ENCODE peak calls at places on chromosomes 12 and 14, in nine cellular contexts. A, R, V, S, H, C, B, O and P are unnamed samples.

GRCh38 chr14:30214456-30215090 is 286.9 kb upstream of the PRKD1 start:
- DNase-seq in A (no peak), R (no peak), V (no peak), S (no peak), H (no peak), C (no peak), B (no peak), O (peak; percentile 14), P (peak; percentile 58)

GRCh38 chr14:45972416-45972815 is 679.2 kb downstream of the RPL10L start:
- DNase-seq in A (no peak), R (no peak), V (no peak), S (no peak), H (no peak), C (no peak), B (no peak), O (no peak), P (no peak)

GRCh38 chr12:94033112-94033511 is 115.3 kb upstream of the PLXNC1 start:
- DNase-seq in A (no peak), R (no peak), V (no peak), S (no peak), H (no peak), C (no peak), B (no peak), O (no peak), P (no peak)

GRCh38 chr12:20220339-20220738 is 148.0 kb upstream of the PDE3A start:
- DNase-seq in A (no peak), R (no peak), V (no peak), S (no peak), H (no peak), C (no peak), B (peak; percentile 22), O (no peak), P (peak; percentile 31)

GRCh38 chr12:42144424-42145196 is at the start of gene GXYLT1:
- DNase-seq in A (peak; percentile 74), R (peak; percentile 85), V (peak; percentile 94), S (peak; percentile 79), H (peak; percentile 79), C (peak; percentile 89), B (peak; percentile 80), O (peak; percentile 79), P (peak; percentile 88)

GRCh38 chr14:74219277-74219676 is 20.0 kb upstream of the VSX2 start:
- DNase-seq in A (no peak), R (no peak), V (no peak), S (no peak), H (no peak), C (no peak), B (no peak), O (no peak), P (no peak)

GRCh38 chr14:65103150-65103760 is 938 bp upstream of the MAX start:
- DNase-seq in A (no peak), R (no peak), V (no peak), S (no peak), H (peak; percentile 4), C (peak; percentile 32), B (no peak), O (peak; percentile 10), P (no peak)

GRCh38 chr12:107493135-107493494 is 192.5 kb upstream of the PWP1 start:
- DNase-seq in A (no peak), R (no peak), V (no peak), S (no peak), H (no peak), C (no peak), B (no peak), O (no peak), P (no peak)

GRCh38 chr12:53575502-53576264 is 50.5 kb downstream of the ATF7 start:
- DNase-seq in A (no peak), R (no peak), V (no peak), S (no peak), H (peak; percentile 16), C (no peak), B (no peak), O (no peak), P (peak; percentile 64)

GRCh38 chr14:39036760-39037159 is 66.3 kb downstream of the SEC23A start:
- DNase-seq in A (no peak), R (no peak), V (no peak), S (no peak), H (no peak), C (no peak), B (no peak), O (no peak), P (no peak)

GRCh38 chr14:53032161-53032803 is 81.4 kb upstream of the FERMT2 start:
- DNase-seq in A (no peak), R (no peak), V (no peak), S (no peak), H (no peak), C (no peak), B (no peak), O (no peak), P (peak; percentile 92)

GRCh38 chr12:48029811-48030650 is 25.8 kb upstream of the COL2A1 start:
- DNase-seq in A (no peak), R (no peak), V (no peak), S (no peak), H (no peak), C (no peak), B (no peak), O (no peak), P (no peak)

GRCh38 chr12:126708492-126708896 is 1558.5 kb upstream of the TMEM132C start:
- DNase-seq in A (no peak), R (no peak), V (no peak), S (no peak), H (peak; percentile 12), C (no peak), B (no peak), O (no peak), P (peak; percentile 72)

GRCh38 chr12:4610481-4610880 is 38.4 kb downstream of the AKAP3 start:
- DNase-seq in A (no peak), R (no peak), V (no peak), S (no peak), H (no peak), C (no peak), B (no peak), O (no peak), P (no peak)

GRCh38 chr12:96635844-96636243 is 146.5 kb downstream of the CFAP54 start:
- DNase-seq in A (no peak), R (no peak), V (no peak), S (no peak), H (no peak), C (no peak), B (no peak), O (no peak), P (no peak)

GRCh38 chr12:49741882-49742620 is 694 bp downstream of the TMBIM6 start:
- DNase-seq in A (peak; percentile 53), R (peak; percentile 75), V (peak; percentile 93), S (peak; percentile 84), H (peak; percentile 92), C (peak; percentile 91), B (peak; percentile 26), O (peak; percentile 74), P (peak; percentile 76)

GRCh38 chr12:69685810-69686209 is 13.3 kb downstream of the BEST3 start:
- DNase-seq in A (no peak), R (no peak), V (no peak), S (no peak), H (peak; percentile 6), C (no peak), B (peak; percentile 24), O (no peak), P (peak; percentile 65)

GRCh38 chr12:56922032-56922431 is 12.2 kb downstream of the SDR9C7 start:
- DNase-seq in A (no peak), R (no peak), V (no peak), S (no peak), H (no peak), C (no peak), B (no peak), O (no peak), P (no peak)

GRCh38 chr14:54564071-54564798 is 2.7 kb upstream of the SAMD4A start:
- DNase-seq in A (no peak), R (no peak), V (no peak), S (no peak), H (no peak), C (no peak), B (no peak), O (peak; percentile 17), P (peak; percentile 27)

GRCh38 chr14:98958048-98959031 is 313.7 kb downstream of the BCL11B start:
- DNase-seq in A (no peak), R (no peak), V (no peak), S (no peak), H (no peak), C (peak; percentile 14), B (no peak), O (no peak), P (no peak)

GRCh38 chr12:64221656-64222010 is 463 bp downstream of the KICS2 start:
- DNase-seq in A (peak; percentile 88), R (peak; percentile 84), V (peak; percentile 90), S (peak; percentile 44), H (peak; percentile 55), C (peak; percentile 73), B (no peak), O (no peak), P (peak; percentile 55)

GRCh38 chr14:95922080-95922479 is 45.4 kb downstream of the TUNAR start:
- DNase-seq in A (no peak), R (no peak), V (no peak), S (no peak), H (no peak), C (no peak), B (no peak), O (no peak), P (no peak)

GRCh38 chr14:82500222-82500621 is 966.6 kb upstream of the SEL1L start:
- DNase-seq in A (no peak), R (no peak), V (no peak), S (no peak), H (no peak), C (no peak), B (no peak), O (no peak), P (no peak)

GRCh38 chr12:130288201-130288600 is 49.5 kb upstream of the PIWIL1 start:
- DNase-seq in A (no peak), R (no peak), V (no peak), S (no peak), H (no peak), C (no peak), B (no peak), O (no peak), P (no peak)

GRCh38 chr12:24997970-24998582 is 49.2 kb upstream of the BCAT1 start:
- DNase-seq in A (no peak), R (no peak), V (no peak), S (no peak), H (no peak), C (no peak), B (peak; percentile 86), O (no peak), P (peak; percentile 97)

GRCh38 chr14:77965919-77966435 is 166.1 kb downstream of the ADCK1 start:
- DNase-seq in A (no peak), R (no peak), V (peak; percentile 54), S (no peak), H (no peak), C (no peak), B (no peak), O (no peak), P (peak; percentile 36)